ENCODE peak calls at places on chromosomes 5 and 9, in seven cellular contexts. F is mesothelial cell of epicardium, R is endothelial cell of umbilical vein, J is nephron progenitor cell, Z is astrocyte of the spinal cord, B is Peyer's patch, N is progenitor cell of endocrine pancreas. Q is an unnamed sample.

GRCh38 chr5:54883374-54884194 is 101.8 kb downstream of the ESM1 start:
- DNase-seq in N (peak), F (peak), Z (peak), R (peak), J (peak), B (peak), Q (peak)

GRCh38 chr9:78306222-78307076 is 9.5 kb downstream of the PSAT1 start:
- DNase-seq in B (no peak), Z (no peak), J (no peak), N (no peak), F (no peak), R (no peak), Q (no peak)

GRCh38 chr9:36815566-36816348 is 218.3 kb downstream of the PAX5 start:
- DNase-seq in B (no peak), R (no peak), N (no peak), Z (no peak), F (no peak), J (no peak), Q (no peak)

GRCh38 chr5:135399838-135400542 is 959 bp upstream of the MACROH2A1 start:
- DNase-seq in B (no peak), F (no peak), Z (no peak), J (no peak), N (no peak), R (no peak), Q (no peak)

GRCh38 chr5:9348296-9348996 is 197.4 kb downstream of the SEMA5A start:
- DNase-seq in F (no peak), Z (peak), B (no peak), J (no peak), R (peak), N (no peak), Q (no peak)

GRCh38 chr5:1755321-1755949 is 44.2 kb downstream of the MRPL36 start:
- DNase-seq in R (no peak), B (no peak), F (peak), Z (no peak), N (no peak), J (peak), Q (no peak)

GRCh38 chr5:104370523-104370922 is 807.9 kb upstream of the NUDT12 start:
- DNase-seq in B (no peak), F (no peak), N (no peak), Z (no peak), J (no peak), R (peak), Q (no peak)

GRCh38 chr5:55993013-55993412 is 1.8 kb downstream of the IL6ST start:
- DNase-seq in B (no peak), Z (no peak), F (no peak), N (no peak), J (peak), R (peak), Q (no peak)

GRCh38 chr5:88860501-88860900 is 22.5 kb downstream of the MEF2C start:
- DNase-seq in B (no peak), J (no peak), N (no peak), F (no peak), R (no peak), Z (peak), Q (no peak)

GRCh38 chr9:107213561-107214028 is 69.5 kb upstream of the RAD23B start:
- DNase-seq in N (no peak), J (no peak), B (no peak), F (no peak), R (peak), Z (peak), Q (no peak)

GRCh38 chr5:33008751-33009418 is 297.8 kb downstream of the NPR3 start:
- DNase-seq in Z (peak), N (no peak), F (no peak), R (no peak), B (no peak), J (no peak), Q (no peak)

GRCh38 chr9:117341161-117341560 is 73.7 kb downstream of the ASTN2 start:
- DNase-seq in J (no peak), B (no peak), Z (no peak), F (no peak), N (no peak), R (no peak), Q (no peak)

GRCh38 chr5:163585206-163585605 is 79.8 kb downstream of the MAT2B start:
- DNase-seq in F (no peak), B (no peak), Z (peak), N (no peak), J (no peak), R (no peak), Q (no peak)

GRCh38 chr5:143085319-143085917 is 315.2 kb downstream of the ARHGAP26 start:
- DNase-seq in F (no peak), J (no peak), R (no peak), B (no peak), N (no peak), Z (no peak), Q (no peak)

GRCh38 chr5:126884269-126884819 is 107.4 kb downstream of the LMNB1 start:
- DNase-seq in F (no peak), R (peak), Z (peak), B (no peak), N (no peak), J (no peak), Q (no peak)

GRCh38 chr5:34574976-34575467 is 81.1 kb upstream of the RAI14 start:
- DNase-seq in B (no peak), Z (no peak), J (no peak), N (no peak), F (no peak), R (no peak), Q (no peak)

GRCh38 chr5:52995914-52996313 is 6.8 kb downstream of the ITGA2 start:
- DNase-seq in N (no peak), J (no peak), B (no peak), Z (no peak), F (no peak), R (no peak), Q (no peak)

GRCh38 chr9:38315085-38315595 is 77.4 kb upstream of the ALDH1B1 start:
- DNase-seq in F (no peak), J (no peak), N (no peak), R (no peak), B (no peak), Z (no peak), Q (no peak)

GRCh38 chr5:145931718-145932117 is 4.7 kb upstream of the SH3RF2 start:
- DNase-seq in F (no peak), B (no peak), N (no peak), Z (no peak), R (no peak), J (no peak), Q (no peak)

GRCh38 chr9:136876476-136876875 is 9.8 kb upstream of the TRAF2 start:
- DNase-seq in N (no peak), R (no peak), Z (no peak), B (no peak), J (no peak), F (no peak), Q (no peak)

GRCh38 chr9:131835132-131835910 is 95.4 kb upstream of the RAPGEF1 start:
- DNase-seq in F (no peak), R (no peak), B (no peak), Z (no peak), J (no peak), N (no peak), Q (no peak)

GRCh38 chr9:101705135-101705661 is 33.2 kb downstream of the GRIN3A start:
- DNase-seq in Z (peak), R (no peak), N (no peak), F (peak), B (peak), J (peak), Q (peak)

GRCh38 chr9:19104528-19105282 is 2.0 kb upstream of the HAUS6 start:
- DNase-seq in N (no peak), J (no peak), R (no peak), Z (peak), B (no peak), F (no peak), Q (no peak)

GRCh38 chr9:114385412-114386181 is 2.2 kb downstream of the AKNA start:
- DNase-seq in J (no peak), R (peak), B (peak), N (no peak), F (no peak), Z (peak), Q (no peak)

GRCh38 chr5:131983244-131983771 is 28.1 kb downstream of the ACSL6 start:
- DNase-seq in R (no peak), J (peak), B (peak), N (no peak), Z (peak), F (no peak), Q (no peak)

GRCh38 chr5:142192799-142193428 is 84.3 kb downstream of the NDFIP1 start:
- DNase-seq in B (no peak), J (no peak), F (no peak), R (no peak), N (no peak), Z (no peak), Q (no peak)

GRCh38 chr5:69007726-69008368 is 86.0 kb upstream of the SLC30A5 start:
- DNase-seq in R (peak), Z (peak), J (peak), N (peak), F (peak), B (peak), Q (peak)

GRCh38 chr5:118592678-118593328 is 395.5 kb downstream of the DTWD2 start:
- DNase-seq in J (no peak), N (no peak), R (no peak), Z (no peak), F (no peak), B (no peak), Q (no peak)
- TF ChIP-seq CTCF in J (no peak), N (peak), R (no peak), Z (no peak), F (no peak), B (no peak), Q (peak)

GRCh38 chr5:148457183-148457620 is 73.4 kb downstream of the FBXO38 start:
- DNase-seq in J (no peak), Z (no peak), R (peak), B (no peak), F (no peak), N (no peak), Q (peak)
- TF ChIP-seq CTCF in J (peak), Z (peak), R (peak), B (peak), F (no peak), N (peak), Q (no peak)

GRCh38 chr5:173907686-173908371 is 19.7 kb downstream of the CPEB4 start:
- DNase-seq in R (no peak), Z (no peak), J (no peak), N (no peak), B (no peak), F (no peak), Q (no peak)

GRCh38 chr5:173907284-173907683 is 19.1 kb downstream of the CPEB4 start:
- DNase-seq in R (no peak), J (no peak), N (no peak), Z (no peak), F (no peak), B (no peak), Q (no peak)

GRCh38 chr5:173911623-173912022 is 23.5 kb downstream of the CPEB4 start:
- DNase-seq in F (no peak), B (no peak), J (peak), R (peak), Z (no peak), N (no peak), Q (no peak)

GRCh38 chr5:173910215-173910614 is 22.1 kb downstream of the CPEB4 start:
- DNase-seq in R (no peak), Z (no peak), N (no peak), F (no peak), J (no peak), B (no peak), Q (no peak)

GRCh38 chr5:173909205-173909604 is 21.1 kb downstream of the CPEB4 start:
- DNase-seq in N (no peak), B (no peak), F (no peak), Z (no peak), J (no peak), R (no peak), Q (no peak)
- TF ChIP-seq CTCF in N (no peak), B (no peak), F (no peak), Z (no peak), J (no peak), R (no peak), Q (no peak)

DNA sequence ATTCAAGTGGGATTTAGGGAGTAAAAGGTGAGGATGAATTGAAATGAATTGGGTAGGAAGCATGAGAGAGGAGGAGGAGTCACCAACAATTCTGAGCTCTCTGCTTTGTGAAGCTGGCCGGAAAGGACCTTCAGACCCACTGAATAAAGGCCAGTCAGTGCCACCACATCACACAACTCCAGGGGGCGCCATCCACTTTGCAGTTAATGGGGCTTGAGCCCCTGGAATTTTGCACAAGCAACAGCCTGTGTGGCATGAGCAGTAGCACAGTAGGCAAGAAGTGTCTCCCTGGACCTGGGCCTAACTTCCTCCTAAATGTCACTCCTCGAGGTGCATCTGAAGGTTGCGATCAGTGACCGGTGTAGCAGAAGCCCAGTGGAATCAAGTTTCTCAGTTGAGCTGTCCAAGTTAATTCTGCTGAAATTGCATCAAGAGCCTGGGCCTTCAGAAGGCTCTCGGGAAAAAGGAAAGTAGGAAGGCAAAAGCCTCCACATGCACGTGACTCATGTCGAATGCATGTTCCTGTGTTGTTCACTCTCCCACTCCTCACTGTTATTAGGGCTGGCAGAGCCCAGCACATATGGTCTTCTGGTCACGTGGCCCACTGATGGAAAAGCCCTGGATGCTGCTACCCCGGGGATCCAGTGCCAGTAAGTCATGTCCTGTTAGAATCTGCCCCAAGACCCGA is 27.8 kb upstream of the GLIS3 start:
- DNase-seq in N (no peak), F (no peak), B (no peak), R (peak), J (no peak), Z (peak), Q (no peak)
- TF ChIP-seq CTCF in N (peak), F (peak), B (no peak), R (no peak), J (no peak), Z (peak), Q (no peak)

GRCh38 chr5:170633235-170634041 is 129.6 kb downstream of the KCNIP1 start:
- DNase-seq in N (no peak), R (peak), Z (peak), B (no peak), J (peak), F (peak), Q (no peak)
- TF ChIP-seq CTCF in N (no peak), R (no peak), Z (no peak), B (no peak), J (no peak), F (peak), Q (peak)

DNA sequence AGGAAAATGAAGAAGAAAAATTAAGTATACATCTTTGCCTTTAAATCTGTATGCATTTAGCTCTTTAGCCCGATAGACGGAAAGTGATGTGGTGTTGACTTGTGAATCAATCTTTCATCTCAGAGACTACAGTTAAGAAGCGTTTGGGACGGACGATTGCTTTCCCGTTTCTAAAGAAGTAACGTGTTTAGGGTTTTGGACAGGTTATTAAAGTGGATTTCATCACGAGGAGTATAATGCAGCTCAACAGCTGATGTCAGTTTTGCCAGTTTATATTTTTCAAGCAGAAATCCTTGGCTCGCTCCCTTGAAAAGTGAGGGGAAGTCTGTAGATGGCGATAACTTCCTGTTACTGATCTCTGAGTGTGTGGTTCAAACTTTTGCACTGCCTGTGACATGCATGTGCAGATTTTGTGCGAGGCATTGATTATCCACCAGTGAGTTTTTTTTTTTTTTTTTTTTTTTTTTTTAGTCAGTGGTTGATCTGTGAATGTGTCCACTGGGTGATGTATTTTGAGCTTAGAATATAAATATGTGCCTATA is 1.1 kb downstream of the ADCY2 start:
- DNase-seq in J (no peak), F (no peak), B (no peak), R (no peak), Z (peak), N (no peak), Q (no peak)
- TF ChIP-seq CTCF in J (no peak), F (no peak), B (no peak), R (no peak), Z (no peak), N (no peak), Q (no peak)